ENCODE peak calls at places on chromosomes 2 and 18, in ten cellular contexts. O is ascending aorta, Q is heart left ventricle, M is BJ, A is GM13976, B is mammary epithelial cell, U is psoas muscle, R is body of pancreas, J is osteocyte, S is H1. N is an unnamed sample.

GRCh38 chr2:100606740-100607343 is 44.0 kb downstream of the PDCL3 start:
- DNase-seq in O (no peak), Q (no peak), M (no peak), A (peak; percentile 72), B (peak; percentile 36), U (no peak), R (peak; percentile 33), J (no peak), S (peak; percentile 75), N (no peak)

GRCh38 chr2:183825710-183826109 is 701.5 kb downstream of the NUP35 start:
- DNase-seq in O (no peak), Q (no peak), M (no peak), A (no peak), B (no peak), U (no peak), R (no peak), J (no peak), S (no peak), N (no peak)

GRCh38 chr2:223203971-223204370 is 152.0 kb downstream of the KCNE4 start:
- DNase-seq in O (no peak), Q (no peak), M (peak; percentile 72), A (no peak), B (peak; percentile 32), U (no peak), R (no peak), J (no peak), S (no peak), N (no peak)

GRCh38 chr2:46632349-46632748 is 153.0 kb downstream of the TMEM247 start:
- DNase-seq in O (no peak), Q (no peak), M (peak; percentile 39), A (no peak), B (peak; percentile 41), U (no peak), R (no peak), J (no peak), S (no peak), N (no peak)

GRCh38 chr2:6186332-6187100 is 494.3 kb downstream of the SOX11 start:
- DNase-seq in O (no peak), Q (peak; percentile 51), M (no peak), A (no peak), B (no peak), U (no peak), R (peak; percentile 81), J (no peak), S (no peak), N (no peak)

GRCh38 chr2:152466925-152467676 is 132.1 kb downstream of the FMNL2 start:
- DNase-seq in O (no peak), Q (no peak), M (no peak), A (peak; percentile 63), B (peak; percentile 79), U (no peak), R (no peak), J (no peak), S (peak; percentile 23), N (no peak)

GRCh38 chr2:239814136-239814916 is 210.8 kb downstream of the NDUFA10 start:
- DNase-seq in O (no peak), Q (no peak), M (no peak), A (no peak), B (no peak), U (no peak), R (no peak), J (no peak), S (no peak), N (no peak)

GRCh38 chr2:211035548-211036185 is 479.3 kb downstream of the CPS1 start:
- DNase-seq in O (no peak), Q (no peak), M (no peak), A (no peak), B (peak; percentile 29), U (no peak), R (peak; percentile 9), J (no peak), S (no peak), N (no peak)

GRCh38 chr18:55559735-55560134 is 28.3 kb downstream of the TCF4 start:
- DNase-seq in O (no peak), Q (peak; percentile 64), M (no peak), A (no peak), B (no peak), U (no peak), R (no peak), J (no peak), S (no peak), N (no peak)

GRCh38 chr2:130727286-130727924 is 1.5 kb upstream of the GPR148 start:
- DNase-seq in O (peak; percentile 46), Q (peak; percentile 68), M (peak; percentile 7), A (peak; percentile 89), B (peak; percentile 73), U (peak; percentile 72), R (peak; percentile 92), J (no peak), S (peak; percentile 99), N (peak; percentile 57)

GRCh38 chr2:1742680-1743395 is 1.5 kb downstream of the PXDN start:
- DNase-seq in O (peak; percentile 67), Q (peak; percentile 79), M (peak; percentile 80), A (no peak), B (peak; percentile 90), U (peak; percentile 77), R (peak; percentile 56), J (peak; percentile 93), S (peak; percentile 83), N (peak; percentile 55)

GRCh38 chr2:232444409-232445148 is 11.4 kb upstream of the ALPI start:
- DNase-seq in O (no peak), Q (no peak), M (no peak), A (peak; percentile 80), B (peak; percentile 54), U (peak; percentile 50), R (peak; percentile 62), J (no peak), S (peak; percentile 82), N (peak; percentile 63)

GRCh38 chr2:44549856-44550255 is 188.1 kb downstream of the CAMKMT start:
- DNase-seq in O (no peak), Q (no peak), M (no peak), A (no peak), B (peak; percentile 47), U (no peak), R (no peak), J (no peak), S (no peak), N (no peak)

GRCh38 chr2:70978388-70979357 is at the start of gene ANKRD53:
- DNase-seq in O (no peak), Q (peak; percentile 52), M (no peak), A (peak; percentile 12), B (peak; percentile 23), U (peak; percentile 76), R (peak; percentile 85), J (peak; percentile 85), S (peak; percentile 83), N (peak; percentile 70)

GRCh38 chr2:226873051-226873620 is 37.3 kb downstream of the RHBDD1 start:
- DNase-seq in O (no peak), Q (no peak), M (no peak), A (peak; percentile 8), B (no peak), U (no peak), R (no peak), J (no peak), S (no peak), N (no peak)

GRCh38 chr2:172995323-172996244 is 80.1 kb upstream of the MAP3K20 start:
- DNase-seq in O (no peak), Q (peak; percentile 44), M (peak; percentile 93), A (no peak), B (peak; percentile 78), U (peak; percentile 19), R (peak; percentile 15), J (no peak), S (no peak), N (no peak)

GRCh38 chr2:143762176-143762928 is 633.1 kb downstream of the ARHGAP15 start:
- DNase-seq in O (no peak), Q (no peak), M (no peak), A (no peak), B (no peak), U (no peak), R (no peak), J (no peak), S (no peak), N (no peak)
- TF ChIP-seq CTCF in O (no peak), Q (no peak), M (no peak), A (no peak), B (no peak), U (no peak), R (no peak), J (no peak), S (no peak), N (no peak)

DNA sequence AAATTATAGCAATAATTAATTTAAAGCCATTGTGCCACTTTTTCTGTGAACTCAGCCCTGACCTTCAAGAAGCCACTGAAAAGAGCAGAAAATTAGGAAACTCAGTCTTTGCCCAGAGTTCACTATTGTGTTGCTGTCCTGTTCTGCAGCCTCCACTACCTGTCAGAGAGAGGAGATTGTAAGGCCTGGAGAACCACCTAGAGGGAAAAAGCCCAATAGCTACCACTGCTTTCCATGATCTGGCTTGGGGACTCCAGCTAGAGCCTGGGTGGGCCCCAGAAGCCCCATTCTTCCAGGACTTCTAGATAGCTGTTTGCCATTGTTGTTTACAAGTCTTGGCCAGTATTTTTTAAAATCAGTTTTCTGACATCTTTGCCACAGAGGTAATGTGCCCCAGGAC is 176.1 kb upstream of the KLF7 start:
- DNase-seq in O (no peak), Q (no peak), M (no peak), A (no peak), B (no peak), U (no peak), R (no peak), J (no peak), S (no peak), N (no peak)
- TF ChIP-seq CTCF in O (no peak), Q (no peak), M (no peak), A (peak; percentile 8), B (no peak), U (no peak), R (no peak), J (no peak), S (no peak), N (no peak)

GRCh38 chr2:189577108-189577507 is 3.5 kb downstream of the SLC40A1 start:
- DNase-seq in O (no peak), Q (no peak), M (no peak), A (no peak), B (no peak), U (no peak), R (no peak), J (no peak), S (no peak), N (no peak)
- TF ChIP-seq CTCF in O (no peak), Q (no peak), M (no peak), A (no peak), B (no peak), U (no peak), R (no peak), J (no peak), S (no peak), N (no peak)

DNA sequence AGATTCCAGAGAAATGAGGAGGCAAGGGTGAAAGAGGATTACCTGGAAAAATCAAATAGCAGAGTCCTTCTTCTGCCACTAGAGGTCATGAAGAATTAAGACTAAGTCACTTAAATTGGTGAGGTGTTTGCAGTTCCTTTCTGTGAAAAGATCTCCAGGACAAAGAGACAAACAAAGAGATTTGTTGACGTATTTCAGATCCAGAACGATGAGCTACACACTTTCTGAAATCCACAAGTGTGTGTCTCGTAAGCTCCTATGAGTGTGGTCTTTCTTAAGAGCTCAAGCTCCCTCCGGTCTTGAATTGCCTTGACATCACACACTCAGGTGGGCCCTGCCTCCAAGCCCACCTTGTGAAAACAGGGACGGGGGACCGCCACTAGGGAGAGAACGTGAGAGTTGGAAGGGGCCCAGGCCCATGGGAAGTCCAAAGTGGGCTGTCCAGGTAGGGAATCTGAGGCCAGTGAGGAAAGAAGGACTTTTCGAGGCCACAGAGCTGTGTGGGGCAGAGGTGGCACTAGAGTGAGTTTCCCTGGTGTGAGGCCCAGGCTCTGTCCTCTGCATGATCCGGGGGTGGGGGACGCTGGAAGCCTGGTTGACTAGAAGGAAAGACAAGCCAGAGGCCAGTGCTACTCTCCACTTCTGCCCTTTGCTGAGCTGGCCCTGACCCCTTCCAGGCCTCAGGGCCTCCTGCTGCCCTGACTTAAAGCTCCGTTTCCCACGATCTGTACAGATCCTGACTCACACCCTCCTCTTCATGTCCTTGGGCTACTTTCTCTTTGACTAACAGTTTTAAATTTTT is 168.1 kb upstream of the NCK2 start:
- DNase-seq in O (no peak), Q (no peak), M (no peak), A (peak; percentile 70), B (peak; percentile 77), U (no peak), R (no peak), J (no peak), S (peak; percentile 59), N (no peak)
- TF ChIP-seq CTCF in O (peak; percentile 70), Q (peak; percentile 69), M (peak; percentile 45), A (peak; percentile 48), B (peak; percentile 74), U (peak; percentile 64), R (peak; percentile 78), J (peak; percentile 59), S (peak; percentile 3), N (peak; percentile 64)